ENCODE peak calls at places on chromosomes 12 and 14, in five cellular contexts. G is lung, S is uterus, Z is T-helper 9 cell, O is epithelial cell of esophagus. K is an unnamed sample.

GRCh38 chr12:104182621-104183378 is 32.8 kb upstream of the TXNRD1 start:
- DNase-seq in S (no peak), O (no peak), Z (no peak), G (no peak), K (no peak)

GRCh38 chr12:50181691-50182090 is 14.5 kb upstream of the CERS5 start:
- DNase-seq in G (no peak), O (no peak), S (no peak), Z (no peak), K (no peak)

GRCh38 chr12:121600702-121601336 is 20.0 kb upstream of the KDM2B start:
- DNase-seq in G (no peak), S (no peak), O (no peak), Z (no peak), K (no peak)

GRCh38 chr12:63845726-63846125 is 1.2 kb downstream of the SRGAP1 start:
- DNase-seq in G (no peak), S (no peak), Z (no peak), O (peak), K (no peak)

GRCh38 chr12:123264642-123265041 is 7.0 kb downstream of the CDK2AP1 start:
- DNase-seq in Z (no peak), S (no peak), O (no peak), G (no peak), K (no peak)

GRCh38 chr14:91241848-91242247 is 2.7 kb downstream of the GPR68 start:
- DNase-seq in O (no peak), Z (no peak), S (no peak), G (no peak), K (no peak)

GRCh38 chr14:104560586-104560945 is 19.0 kb upstream of the C14orf180 start:
- DNase-seq in S (no peak), O (no peak), G (no peak), Z (no peak), K (no peak)

GRCh38 chr12:64946132-64946829 is 121.8 kb downstream of the TBC1D30 start:
- DNase-seq in G (no peak), Z (no peak), O (no peak), S (peak), K (peak)

GRCh38 chr14:82387699-82388098 is 854.0 kb upstream of the SEL1L start:
- DNase-seq in Z (no peak), S (no peak), G (no peak), O (no peak), K (no peak)

GRCh38 chr12:24034160-24034559 is 84.7 kb upstream of the SOX5 start:
- DNase-seq in Z (no peak), G (no peak), O (no peak), S (no peak), K (no peak)

GRCh38 chr12:18799561-18799960 is 61.6 kb downstream of the CAPZA3 start:
- DNase-seq in S (no peak), G (no peak), O (no peak), Z (no peak), K (no peak)

GRCh38 chr14:80095623-80096022 is 115.7 kb downstream of the DIO2 start:
- DNase-seq in S (no peak), O (peak), G (no peak), Z (no peak), K (no peak)

GRCh38 chr12:27289414-27289813 is 43.2 kb upstream of the BMAL2 start:
- DNase-seq in Z (no peak), S (no peak), G (no peak), O (no peak), K (no peak)